ENCODE peak calls at places on chromosome 13, in ten cellular contexts. K is NCI-H1092; V is T-cell; Y is choroid plexus epithelial cell; X is stimulated activated CD8-positive, alpha-beta memory T cell treated with anti-CD3 and anti-CD28 coated beads, Interleukin-2, amount 100 ng/mL, for 1 hour; L is nephron progenitor cell; M is mammary epithelial cell; U is A549; Q is astrocyte of the spinal cord; R is stimulated activated CD4-positive, alpha-beta T cell treated with anti-CD3 and anti-CD28 coated beads, Interleukin-1b, Interleukin-23, amount 100 ng/mL, for 1 hour. N is an unnamed sample.

GRCh38 chr13:114234645-114235421 is at the start of gene CDC16:
- DNase-seq in Q (peak; percentile 90), V (peak; percentile 87), Y (peak; percentile 91), K (peak; percentile 98), L (peak; percentile 86), U (peak; percentile 77), M (peak; percentile 87), X (peak; percentile 68), R (peak; percentile 87), N (peak; percentile 96)

GRCh38 chr13:109400192-109400591 is 386.2 kb downstream of the IRS2 start:
- DNase-seq in R (no peak), Y (no peak), K (no peak), X (no peak), M (no peak), V (no peak), L (no peak), U (no peak), Q (no peak), N (no peak)

GRCh38 chr13:35471466-35472307 is 4.8 kb downstream of the MAB21L1 start:
- DNase-seq in R (no peak), Q (peak; percentile 1), V (no peak), L (peak; percentile 36), K (no peak), Y (peak; percentile 21), X (no peak), M (no peak), U (no peak), N (peak; percentile 5)

GRCh38 chr13:44112700-44113329 is 233.1 kb downstream of the LACC1 start:
- DNase-seq in Q (no peak), Y (no peak), K (no peak), X (no peak), U (no peak), M (no peak), R (no peak), V (no peak), L (no peak), N (no peak)

GRCh38 chr13:98997738-98998641 is 20.1 kb upstream of the DOCK9 start:
- DNase-seq in Y (no peak), M (peak; percentile 92), R (no peak), X (peak; percentile 9), L (no peak), K (no peak), V (no peak), U (peak; percentile 4), Q (peak; percentile 38), N (no peak)

GRCh38 chr13:51717786-51718398 is 86.1 kb downstream of the DHRS12 start:
- DNase-seq in Q (no peak), K (no peak), R (no peak), X (no peak), Y (no peak), V (no peak), M (no peak), U (no peak), L (no peak), N (no peak)

GRCh38 chr13:89567025-89567424 is 1780.5 kb upstream of the MIR17HG start:
- DNase-seq in X (no peak), R (no peak), Y (no peak), V (no peak), M (no peak), Q (no peak), L (no peak), K (no peak), U (no peak), N (no peak)

GRCh38 chr13:34025746-34026145 is 207.8 kb downstream of the RFC3 start:
- DNase-seq in R (no peak), L (no peak), U (no peak), X (no peak), V (no peak), Y (peak; percentile 54), K (no peak), M (peak; percentile 65), Q (peak; percentile 73), N (peak; percentile 86)

GRCh38 chr13:113982296-113982661 is 8.4 kb upstream of the C13orf46 start:
- DNase-seq in X (no peak), V (no peak), R (no peak), Q (no peak), U (no peak), K (no peak), M (no peak), Y (no peak), L (no peak), N (no peak)

GRCh38 chr13:78867655-78868054 is 208.7 kb upstream of the OBI1 start:
- DNase-seq in Y (no peak), X (no peak), Q (no peak), R (no peak), V (no peak), L (no peak), K (no peak), U (no peak), M (no peak), N (no peak)